ENCODE peak calls at places on chromosomes 2 and 18, in four cellular contexts. E is heart right ventricle, Q is H7, X is WTC11. T is an unnamed sample.

GRCh38 chr2:48315847-48316194 is 214.1 kb upstream of the STON1 start:
- DNase-seq in E (no peak), X (peak), Q (peak), T (peak)

GRCh38 chr2:47437287-47437686 is 34.3 kb downstream of the MSH2 start:
- DNase-seq in E (peak), Q (peak), X (no peak), T (peak)

GRCh38 chr2:62196278-62196901 is 475 bp downstream of the B3GNT2 start:
- DNase-seq in X (peak), E (peak), Q (peak), T (no peak)

GRCh38 chr2:168521342-168521741 is 65.3 kb downstream of the CERS6 start:
- DNase-seq in Q (no peak), X (no peak), E (no peak), T (no peak)

GRCh38 chr2:148887349-148888002 is 12.4 kb downstream of the KIF5C start:
- DNase-seq in X (no peak), E (no peak), Q (no peak), T (no peak)

GRCh38 chr18:49002045-49002444 is 51.3 kb upstream of the SMAD7 start:
- DNase-seq in X (no peak), E (no peak), Q (no peak), T (no peak)

GRCh38 chr2:112714836-112715631 is 5.8 kb upstream of the NT5DC4 start:
- DNase-seq in Q (no peak), E (no peak), X (no peak), T (no peak)

GRCh38 chr18:48902856-48903601 is 47.7 kb downstream of the SMAD7 start:
- DNase-seq in X (no peak), E (peak), Q (no peak), T (no peak)

GRCh38 chr2:46230115-46230571 is 67.1 kb upstream of the EPAS1 start:
- DNase-seq in E (peak), Q (peak), X (peak), T (no peak)

GRCh38 chr2:203453858-203454451 is 81.1 kb downstream of the RAPH1 start:
- DNase-seq in E (peak), X (no peak), Q (no peak), T (peak)

GRCh38 chr18:24055878-24056277 is 41.3 kb downstream of the TTC39C start:
- DNase-seq in Q (peak), E (no peak), X (no peak), T (peak)

GRCh38 chr2:53941749-53942148 is 29.0 kb downstream of the PSME4 start:
- DNase-seq in X (no peak), Q (no peak), E (no peak), T (no peak)

GRCh38 chr18:74342416-74343043 is 26.9 kb downstream of the C18orf63 start:
- DNase-seq in Q (peak), X (no peak), E (peak), T (peak)

GRCh38 chr18:9025104-9025838 is 77.2 kb upstream of the NDUFV2 start:
- DNase-seq in X (no peak), E (no peak), Q (no peak), T (no peak)

GRCh38 chr2:58620896-58621295 is 379.8 kb upstream of the FANCL start:
- DNase-seq in X (no peak), Q (no peak), E (no peak), T (no peak)